ENCODE peak calls at places on chromosomes 1 and 21, in nine cellular contexts. One of them, this sample, is unnamed.

GRCh38 chr1:40385437-40386310 is 12.1 kb downstream of the SMAP2 start:
- DNase-seq in NCI-H2029: no peak
- DNase-seq in HS-27A: no peak
- DNase-seq in mesendoderm: no peak
- DNase-seq in uterus: no peak
- DNase-seq in foreskin keratinocyte: no peak
- DNase-seq in left ventricle myocardium inferior: no peak
- DNase-seq in ELF-1: no peak
- DNase-seq in NCI-H1092: no peak
- DNase-seq in this sample: no peak

GRCh38 chr21:34996304-34997081 is 52.6 kb downstream of the RUNX1 start:
- DNase-seq in NCI-H2029: no peak
- DNase-seq in foreskin keratinocyte: no peak
- DNase-seq in left ventricle myocardium inferior: no peak
- DNase-seq in HS-27A: no peak
- DNase-seq in uterus: peak
- DNase-seq in ELF-1: peak
- DNase-seq in NCI-H1092: no peak
- DNase-seq in mesendoderm: no peak
- DNase-seq in this sample: no peak

GRCh38 chr1:37945743-37946702 is 830 bp downstream of the INPP5B start:
- DNase-seq in NCI-H2029: no peak
- DNase-seq in mesendoderm: peak
- DNase-seq in left ventricle myocardium inferior: peak
- DNase-seq in uterus: peak
- DNase-seq in HS-27A: no peak
- DNase-seq in NCI-H1092: no peak
- DNase-seq in ELF-1: no peak
- DNase-seq in foreskin keratinocyte: no peak
- DNase-seq in this sample: peak

GRCh38 chr1:241518447-241519307 is 878 bp downstream of the FH start:
- DNase-seq in ELF-1: no peak
- DNase-seq in HS-27A: no peak
- DNase-seq in left ventricle myocardium inferior: no peak
- DNase-seq in NCI-H1092: no peak
- DNase-seq in uterus: peak
- DNase-seq in mesendoderm: no peak
- DNase-seq in foreskin keratinocyte: peak
- DNase-seq in NCI-H2029: no peak
- DNase-seq in this sample: no peak

GRCh38 chr21:28445081-28445830 is 547.4 kb downstream of the LTN1 start:
- DNase-seq in NCI-H2029: no peak
- DNase-seq in ELF-1: no peak
- DNase-seq in mesendoderm: no peak
- DNase-seq in foreskin keratinocyte: no peak
- DNase-seq in uterus: no peak
- DNase-seq in left ventricle myocardium inferior: no peak
- DNase-seq in NCI-H1092: no peak
- DNase-seq in HS-27A: no peak
- DNase-seq in this sample: no peak

GRCh38 chr1:119132179-119132578 is 8.3 kb downstream of the WARS2 start:
- DNase-seq in foreskin keratinocyte: no peak
- DNase-seq in NCI-H1092: no peak
- DNase-seq in left ventricle myocardium inferior: peak
- DNase-seq in HS-27A: no peak
- DNase-seq in ELF-1: no peak
- DNase-seq in uterus: no peak
- DNase-seq in NCI-H2029: no peak
- DNase-seq in mesendoderm: no peak
- DNase-seq in this sample: no peak

GRCh38 chr1:53477626-53478025 is 18.4 kb downstream of the DMRTB1 start:
- DNase-seq in NCI-H2029: no peak
- DNase-seq in HS-27A: no peak
- DNase-seq in left ventricle myocardium inferior: no peak
- DNase-seq in uterus: no peak
- DNase-seq in ELF-1: no peak
- DNase-seq in foreskin keratinocyte: no peak
- DNase-seq in NCI-H1092: no peak
- DNase-seq in mesendoderm: no peak
- DNase-seq in this sample: no peak

GRCh38 chr1:198936371-198937083 is 297.7 kb downstream of the PTPRC start:
- DNase-seq in HS-27A: no peak
- DNase-seq in NCI-H1092: no peak
- DNase-seq in left ventricle myocardium inferior: no peak
- DNase-seq in ELF-1: no peak
- DNase-seq in NCI-H2029: no peak
- DNase-seq in uterus: no peak
- DNase-seq in mesendoderm: no peak
- DNase-seq in foreskin keratinocyte: no peak
- DNase-seq in this sample: no peak

This sample was measured in spleen.